ENCODE peak calls at places on chromosomes 16 and 17, in seven cellular contexts. H, D, O, E, N, G and C are unnamed samples.

GRCh38 chr16:22232277-22233049 is 26.4 kb downstream of the EEF2K start:
- DNase-seq in O (peak), D (no peak), N (no peak), E (no peak), H (peak), G (no peak), C (no peak)

GRCh38 chr16:31107465-31107867 is 720 bp upstream of the BCKDK start:
- DNase-seq in E (no peak), N (no peak), D (no peak), O (no peak), H (no peak), G (no peak), C (no peak)

GRCh38 chr17:83183951-83184506 is 104.6 kb downstream of the METRNL start:
- DNase-seq in N (no peak), G (peak), O (no peak), E (no peak), H (no peak), D (no peak), C (peak)

GRCh38 chr17:33115957-33116680 is 124.5 kb downstream of the SPACA3 start:
- DNase-seq in O (no peak), E (no peak), H (no peak), D (no peak), N (no peak), G (no peak), C (no peak)

GRCh38 chr16:11082860-11083388 is 138.6 kb downstream of the CLEC16A start:
- DNase-seq in O (no peak), D (no peak), E (no peak), G (no peak), N (no peak), H (no peak), C (no peak)

GRCh38 chr17:74960739-74961342 is 11.7 kb downstream of the HID1 start:
- DNase-seq in E (peak), N (peak), G (no peak), D (peak), O (no peak), H (peak), C (no peak)

GRCh38 chr17:19304209-19304608 is 58.3 kb downstream of the B9D1 start:
- DNase-seq in G (peak), D (peak), H (peak), O (no peak), E (peak), N (no peak), C (no peak)

GRCh38 chr17:32970281-32970680 is 21.4 kb upstream of the SPACA3 start:
- DNase-seq in N (no peak), G (no peak), E (no peak), H (peak), O (no peak), D (peak), C (no peak)

GRCh38 chr16:20073203-20074088 is at the start of gene GPR139:
- DNase-seq in N (peak), D (no peak), O (no peak), H (no peak), E (no peak), G (no peak), C (no peak)

GRCh38 chr17:68053237-68054030 is 17.9 kb downstream of the KPNA2 start:
- DNase-seq in D (peak), O (no peak), E (no peak), N (no peak), G (peak), H (peak), C (no peak)

GRCh38 chr17:29699283-29699682 is 76.6 kb upstream of the CORO6 start:
- DNase-seq in N (no peak), H (no peak), G (no peak), D (no peak), E (no peak), O (no peak), C (no peak)

GRCh38 chr16:88552815-88553214 is 17.4 kb upstream of the ZC3H18 start:
- DNase-seq in D (no peak), N (no peak), O (no peak), G (no peak), H (no peak), E (no peak), C (no peak)

GRCh38 chr16:26175944-26176343 is 484.2 kb downstream of the HS3ST4 start:
- DNase-seq in H (no peak), G (no peak), O (no peak), D (no peak), E (no peak), N (no peak), C (no peak)

GRCh38 chr17:50266384-50267073 is 7.7 kb upstream of the TMEM92 start:
- DNase-seq in O (no peak), D (peak), E (no peak), G (peak), N (no peak), H (peak), C (no peak)

GRCh38 chr17:82483204-82483660 is 24.7 kb downstream of the NARF start:
- DNase-seq in O (no peak), G (no peak), N (no peak), H (no peak), D (no peak), E (no peak), C (no peak)

GRCh38 chr16:30535777-30536190 is 1.1 kb upstream of the ZNF747 start:
- DNase-seq in D (peak), O (peak), H (peak), G (peak), E (peak), N (peak), C (peak)

GRCh38 chr17:33968350-33969044 is 286.6 kb upstream of the CCL2 start:
- DNase-seq in N (peak), G (no peak), E (peak), O (no peak), H (peak), D (no peak), C (no peak)

GRCh38 chr16:4345439-4346204 is 5.5 kb downstream of the PAM16 start:
- DNase-seq in G (no peak), N (no peak), H (no peak), O (no peak), D (no peak), E (peak), C (no peak)

GRCh38 chr16:48064971-48065370 is 90.8 kb downstream of the ABCC12 start:
- DNase-seq in E (no peak), H (peak), D (peak), N (no peak), O (no peak), G (no peak), C (no peak)

GRCh38 chr17:75242461-75243042 is 18.9 kb downstream of the GGA3 start:
- DNase-seq in O (no peak), N (no peak), E (peak), H (no peak), G (no peak), D (no peak), C (peak)

DNA sequence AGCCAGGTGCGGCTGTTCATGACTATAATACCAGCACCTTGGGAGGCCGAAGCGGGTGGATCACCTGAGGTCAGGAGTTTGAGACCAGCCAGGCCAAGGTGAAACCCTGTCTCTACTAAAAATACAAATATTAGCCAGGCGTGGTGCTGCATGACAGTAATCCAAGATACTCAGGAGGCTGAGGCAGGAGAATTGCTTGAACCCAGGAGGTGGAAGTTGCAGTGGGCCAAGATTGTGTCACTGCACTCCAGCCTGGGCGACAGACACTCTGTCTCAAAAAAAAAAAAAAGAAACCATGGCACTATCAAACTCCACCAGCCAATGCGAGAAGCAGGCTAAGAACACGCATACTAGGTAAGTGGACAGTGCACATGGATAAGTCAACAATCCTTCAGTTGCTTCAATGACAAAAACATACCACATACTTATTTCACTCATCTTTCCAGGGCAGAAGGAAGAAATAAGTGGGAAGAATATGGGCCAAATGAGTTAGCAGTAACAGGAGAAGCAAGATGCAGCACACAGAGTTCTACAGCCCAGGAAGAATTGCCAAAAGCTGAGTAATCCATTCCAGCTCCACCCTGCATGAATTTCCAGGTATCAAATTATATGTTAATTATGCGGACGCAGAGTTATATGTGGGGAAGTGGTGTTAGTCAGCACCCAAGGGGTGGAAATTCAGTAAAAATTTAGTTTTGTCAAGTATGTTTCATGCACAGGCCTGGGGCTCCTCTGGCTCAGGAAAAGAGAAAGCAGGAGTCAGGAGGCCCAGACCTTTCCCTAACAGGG is 58.5 kb downstream of the ZFHX3 start:
- DNase-seq in E (no peak), D (peak), H (peak), N (no peak), G (peak), O (peak), C (no peak)
- H3K27ac ChIP-seq in E (no peak), D (peak), H (peak), N (no peak), G (peak), O (peak), C (no peak)

DNA sequence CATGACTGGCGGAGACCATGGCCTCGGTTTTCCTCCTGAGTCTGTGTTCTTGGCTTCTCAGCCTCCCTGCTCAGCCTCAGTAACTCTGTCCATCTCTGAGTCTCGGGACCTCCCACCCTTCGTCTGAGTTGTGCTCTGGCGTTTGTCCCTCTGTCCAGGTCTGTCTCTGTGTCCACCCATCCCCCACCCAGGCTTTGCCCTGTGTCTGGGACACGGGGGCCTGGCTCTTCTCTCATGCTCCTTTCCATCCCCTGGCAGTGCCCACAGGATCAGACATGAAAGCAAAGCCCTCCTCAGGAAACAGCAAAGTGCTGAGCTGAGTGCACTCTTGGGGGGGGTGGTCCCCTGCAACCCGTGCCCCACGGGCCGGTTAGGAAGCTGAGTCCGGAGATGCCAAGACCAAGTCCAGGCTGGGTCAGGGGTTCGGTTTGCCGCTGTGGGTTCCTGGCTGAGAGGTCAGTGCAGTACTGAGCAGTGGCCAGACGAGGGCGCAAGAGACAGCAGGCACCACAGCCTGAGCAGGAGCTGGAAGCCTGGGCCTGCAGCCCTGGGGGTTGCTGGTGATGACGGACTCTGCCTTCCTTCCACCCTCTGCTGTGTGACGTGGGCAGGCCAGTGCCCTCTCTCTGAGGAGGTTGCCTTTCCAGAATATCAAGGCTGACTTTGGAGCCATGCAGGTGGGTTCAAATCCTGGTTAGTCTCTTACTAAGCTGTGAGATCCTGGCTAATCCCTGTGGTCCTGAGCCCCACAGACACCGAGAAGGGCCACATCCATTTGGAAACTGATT is 2.5 kb downstream of the P2RX1 start:
- DNase-seq in D (peak), G (peak), E (peak), O (peak), H (peak), N (peak), C (peak)
- H3K27ac ChIP-seq in D (peak), G (no peak), E (peak), O (no peak), H (no peak), N (no peak), C (no peak)

GRCh38 chr16:68244481-68244902 is 681 bp upstream of the PLA2G15 start:
- DNase-seq in D (no peak), N (no peak), O (no peak), H (no peak), G (no peak), E (no peak), C (no peak)
- H3K27ac ChIP-seq in D (no peak), N (no peak), O (peak), H (no peak), G (peak), E (peak), C (no peak)

GRCh38 chr16:73033271-73033998 is 14.5 kb downstream of the ZFHX3 start:
- DNase-seq in N (peak), O (no peak), H (no peak), E (no peak), D (no peak), G (no peak), C (no peak)
- H3K27ac ChIP-seq in N (no peak), O (peak), H (no peak), E (no peak), D (peak), G (peak), C (no peak)